ENCODE peak calls at places on chromosome 1, in ten cellular contexts. P is iris pigment epithelial cell, W is EL, E is endothelial cell, U is heart right ventricle, S is aorta, B is uterus, X is HAP-1, J is epithelial cell of proximal tubule, L is nephron progenitor cell. R is an unnamed sample.
A peak's percentile ranks its signal among the peaks of the same experiment; 100 is the strongest.

GRCh38 chr1:94362466-94363058 is 55.6 kb upstream of the ABCD3 start:
- DNase-seq in P (peak; percentile 73), W (peak; percentile 63), E (no peak), U (no peak), S (no peak), B (no peak), X (no peak), J (no peak), L (no peak), R (no peak)

GRCh38 chr1:202235003-202235660 is 41.5 kb downstream of the LGR6 start:
- DNase-seq in P (no peak), W (peak; percentile 43), E (no peak), U (no peak), S (peak; percentile 22), B (no peak), X (no peak), J (no peak), L (no peak), R (no peak)

GRCh38 chr1:239952348-239953307 is 139.1 kb upstream of the FMN2 start:
- DNase-seq in P (peak; percentile 18), W (peak; percentile 23), E (peak; percentile 36), U (no peak), S (no peak), B (no peak), X (peak; percentile 65), J (no peak), L (peak; percentile 56), R (no peak)

GRCh38 chr1:19311503-19311930 is 427 bp downstream of the AKR7A2 start:
- DNase-seq in P (no peak), W (no peak), E (no peak), U (no peak), S (peak; percentile 65), B (no peak), X (peak; percentile 33), J (no peak), L (no peak), R (no peak)

GRCh38 chr1:165927169-165927568 is 99.8 kb downstream of the UCK2 start:
- DNase-seq in P (no peak), W (no peak), E (no peak), U (no peak), S (no peak), B (no peak), X (no peak), J (no peak), L (no peak), R (no peak)

GRCh38 chr1:84174051-84174556 is 30.0 kb downstream of the PRKACB start:
- DNase-seq in P (peak; percentile 77), W (peak; percentile 80), E (no peak), U (no peak), S (no peak), B (no peak), X (peak; percentile 8), J (peak; percentile 76), L (no peak), R (peak; percentile 7)

GRCh38 chr1:230825804-230826160 is 42.5 kb downstream of the C1orf198 start:
- DNase-seq in P (no peak), W (no peak), E (no peak), U (no peak), S (no peak), B (no peak), X (no peak), J (no peak), L (no peak), R (no peak)

GRCh38 chr1:182064611-182065010 is 3.1 kb upstream of the ZNF648 start:
- DNase-seq in P (no peak), W (no peak), E (no peak), U (no peak), S (no peak), B (no peak), X (no peak), J (no peak), L (no peak), R (no peak)

GRCh38 chr1:216820345-216820744 is 97.1 kb upstream of the ESRRG start:
- DNase-seq in P (peak; percentile 39), W (peak; percentile 56), E (no peak), U (no peak), S (no peak), B (no peak), X (no peak), J (no peak), L (no peak), R (no peak)

GRCh38 chr1:182817802-182818201 is 21.3 kb upstream of the DHX9 start:
- DNase-seq in P (no peak), W (no peak), E (no peak), U (no peak), S (no peak), B (no peak), X (no peak), J (no peak), L (no peak), R (no peak)

GRCh38 chr1:62045579-62045978 is 149.1 kb upstream of the L1TD1 start:
- DNase-seq in P (peak; percentile 38), W (peak; percentile 5), E (no peak), U (peak; percentile 15), S (no peak), B (no peak), X (no peak), J (no peak), L (no peak), R (no peak)

GRCh38 chr1:178060789-178061556 is 32.9 kb upstream of the RASAL2 start:
- DNase-seq in P (peak; percentile 87), W (peak; percentile 87), E (no peak), U (peak; percentile 32), S (no peak), B (no peak), X (peak; percentile 32), J (peak; percentile 67), L (no peak), R (no peak)

GRCh38 chr1:236394016-236394481 is at the start of gene EDARADD:
- DNase-seq in P (no peak), W (peak; percentile 52), E (no peak), U (no peak), S (no peak), B (no peak), X (no peak), J (no peak), L (no peak), R (no peak)

GRCh38 chr1:211589782-211590721 is 11.1 kb upstream of the SLC30A1 start:
- DNase-seq in P (peak; percentile 84), W (peak; percentile 53), E (no peak), U (peak; percentile 33), S (peak; percentile 93), B (no peak), X (no peak), J (peak; percentile 72), L (no peak), R (no peak)

GRCh38 chr1:31507676-31508530 is 68.4 kb upstream of the TINAGL1 start:
- DNase-seq in P (no peak), W (no peak), E (no peak), U (no peak), S (no peak), B (no peak), X (no peak), J (no peak), L (no peak), R (no peak)